ENCODE peak calls at places on chromosomes 5 and 9, in eight cellular contexts. J, I, C, A, E, T, P and X are unnamed samples.

GRCh38 chr5:146441896-146442295 is 5.2 kb upstream of the TCERG1 start:
- DNase-seq in P (no peak), A (no peak), T (no peak), C (peak), J (no peak), E (no peak), I (no peak), X (no peak)

GRCh38 chr9:136255166-136255538 is 9.5 kb upstream of the QSOX2 start:
- DNase-seq in J (peak), I (no peak), E (no peak), C (peak), A (no peak), T (peak), P (no peak), X (no peak)

GRCh38 chr5:74016373-74016772 is 390.4 kb downstream of the ARHGEF28 start:
- DNase-seq in I (no peak), E (no peak), T (peak), C (no peak), J (peak), A (no peak), P (no peak), X (peak)

GRCh38 chr5:36442796-36443195 is 141.1 kb upstream of the RANBP3L start:
- DNase-seq in I (no peak), T (no peak), E (no peak), A (no peak), C (peak), J (peak), P (no peak), X (no peak)

GRCh38 chr9:3181049-3181953 is 337.4 kb upstream of the PUM3 start:
- DNase-seq in A (no peak), J (peak), C (no peak), T (peak), I (peak), P (peak), E (peak), X (peak)

GRCh38 chr5:29023541-29023940 is 1985.2 kb upstream of the CDH9 start:
- DNase-seq in P (no peak), A (no peak), J (no peak), I (no peak), T (no peak), E (no peak), C (no peak), X (no peak)

GRCh38 chr9:131963087-131963715 is 116.5 kb downstream of the MED27 start:
- DNase-seq in P (peak), E (no peak), C (no peak), J (no peak), A (no peak), I (no peak), T (no peak), X (no peak)

GRCh38 chr9:132798817-132799790 is 79.0 kb downstream of the AK8 start:
- DNase-seq in J (peak), E (no peak), P (peak), I (no peak), A (no peak), C (no peak), T (peak), X (peak)

GRCh38 chr5:146447734-146448380 is 724 bp downstream of the TCERG1 start:
- DNase-seq in P (no peak), C (peak), E (no peak), I (no peak), J (peak), A (no peak), T (peak), X (peak)

GRCh38 chr9:15543033-15543791 is 9.6 kb upstream of the CCDC171 start:
- DNase-seq in J (no peak), A (no peak), I (no peak), P (no peak), C (peak), T (no peak), E (no peak), X (no peak)

GRCh38 chr9:77751341-77752091 is 103.4 kb upstream of the GNA14 start:
- DNase-seq in P (peak), I (peak), A (no peak), J (peak), T (peak), E (no peak), C (peak), X (no peak)

GRCh38 chr5:32880781-32881180 is 169.7 kb downstream of the NPR3 start:
- DNase-seq in P (no peak), E (no peak), T (no peak), C (peak), A (no peak), J (no peak), I (no peak), X (no peak)

GRCh38 chr9:31519011-31519410 is 865.4 kb upstream of the ACO1 start:
- DNase-seq in J (no peak), P (no peak), C (no peak), I (no peak), A (peak), T (peak), E (no peak), X (peak)

GRCh38 chr5:40791715-40792139 is 6.4 kb downstream of the PRKAA1 start:
- DNase-seq in C (peak), J (peak), E (no peak), A (no peak), P (no peak), I (no peak), T (peak), X (no peak)

DNA sequence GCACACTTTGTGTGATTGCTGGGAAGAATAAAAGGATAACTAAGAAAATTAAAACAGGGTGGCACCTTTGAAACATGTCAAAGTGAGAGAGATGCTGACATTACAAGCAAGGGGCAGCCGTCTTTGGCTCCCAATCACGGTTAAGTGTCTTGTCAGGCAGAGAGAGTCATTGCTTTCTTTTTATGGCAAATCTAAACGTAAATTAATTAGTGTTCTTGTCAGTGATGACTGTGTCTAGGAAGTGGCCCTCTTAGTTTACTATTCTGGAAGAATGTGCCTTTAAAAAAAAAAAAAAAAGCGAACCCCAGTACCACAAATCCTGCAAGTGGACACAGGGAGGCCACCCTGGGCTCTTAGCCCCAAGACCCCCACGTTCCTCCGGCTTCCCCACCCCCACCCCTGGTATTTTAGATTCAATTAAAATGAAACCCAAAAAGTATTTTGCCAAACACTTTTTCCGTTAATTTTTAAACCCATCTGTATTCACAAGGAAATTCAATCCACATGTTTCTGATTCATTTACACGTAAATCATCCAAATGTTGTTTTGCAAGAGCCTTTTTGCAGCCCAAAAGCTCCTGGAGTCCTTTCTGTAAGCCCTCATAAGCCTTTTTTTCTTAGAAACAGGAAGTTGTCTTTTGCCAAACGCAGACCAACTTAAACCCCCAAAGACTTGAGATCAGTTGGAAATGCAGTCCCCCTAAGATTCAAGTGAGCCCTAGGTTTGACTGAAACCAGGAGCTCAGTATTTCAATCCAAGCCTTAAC is 399.3 kb downstream of the EBF1 start:
- DNase-seq in I (no peak), E (no peak), T (no peak), C (no peak), P (no peak), A (no peak), J (no peak), X (no peak)
- TF ChIP-seq USF2 in I (no peak), E (no peak), T (no peak), C (no peak), P (no peak), A (no peak), J (no peak), X (no peak)

GRCh38 chr5:171201285-171201684 is 107.8 kb upstream of the TLX3 start:
- DNase-seq in J (no peak), T (no peak), A (no peak), I (no peak), E (no peak), P (peak), C (peak), X (no peak)
- TF ChIP-seq USF2 in J (no peak), T (no peak), A (no peak), I (no peak), E (no peak), P (no peak), C (no peak), X (no peak)

GRCh38 chr5:176188506-176189193 is 49.6 kb upstream of the SIMC1 start:
- DNase-seq in C (no peak), I (no peak), A (no peak), P (no peak), J (no peak), E (no peak), T (no peak), X (no peak)
- TF ChIP-seq USF2 in C (no peak), I (no peak), A (no peak), P (no peak), J (no peak), E (no peak), T (no peak), X (no peak)

DNA sequence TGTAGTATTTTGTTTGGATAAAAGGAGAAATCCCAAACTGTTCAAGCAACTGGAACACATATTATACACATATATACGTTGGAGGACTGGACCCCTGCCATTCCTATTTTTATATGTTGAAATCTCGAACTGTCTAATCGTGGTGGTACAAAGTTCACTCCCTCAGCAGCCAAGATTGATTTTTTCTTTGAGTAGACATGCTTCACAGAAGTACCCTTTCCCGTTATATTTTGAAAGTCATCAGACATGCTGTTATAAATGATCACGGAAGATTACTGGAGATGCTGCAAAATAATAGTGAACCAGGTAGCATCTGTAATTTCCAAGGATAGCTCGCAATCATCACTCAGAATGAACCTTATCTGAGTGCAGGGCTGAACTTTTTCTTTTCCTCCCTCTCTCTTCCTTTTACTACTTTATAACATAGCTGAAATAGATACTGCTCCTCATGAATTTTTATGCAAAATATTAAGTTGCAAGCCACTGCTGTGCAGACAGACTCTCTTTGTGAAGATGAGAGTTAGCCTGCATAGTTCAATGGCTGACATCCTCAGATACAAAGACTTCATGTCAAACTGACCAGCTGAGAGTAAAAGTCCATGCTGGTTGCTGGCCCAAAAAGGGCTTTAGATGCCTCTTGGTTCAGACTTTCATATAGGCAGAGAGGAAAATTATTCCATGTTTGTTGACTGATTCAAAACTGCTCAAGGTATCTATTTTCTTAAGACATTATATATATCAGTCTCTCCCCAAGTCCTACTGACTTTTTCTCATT is 451.9 kb downstream of the TMEM38B start:
- DNase-seq in I (no peak), T (no peak), P (no peak), E (no peak), C (no peak), J (no peak), A (no peak), X (no peak)
- TF ChIP-seq USF2 in I (no peak), T (no peak), P (no peak), E (no peak), C (no peak), J (no peak), A (no peak), X (no peak)

DNA sequence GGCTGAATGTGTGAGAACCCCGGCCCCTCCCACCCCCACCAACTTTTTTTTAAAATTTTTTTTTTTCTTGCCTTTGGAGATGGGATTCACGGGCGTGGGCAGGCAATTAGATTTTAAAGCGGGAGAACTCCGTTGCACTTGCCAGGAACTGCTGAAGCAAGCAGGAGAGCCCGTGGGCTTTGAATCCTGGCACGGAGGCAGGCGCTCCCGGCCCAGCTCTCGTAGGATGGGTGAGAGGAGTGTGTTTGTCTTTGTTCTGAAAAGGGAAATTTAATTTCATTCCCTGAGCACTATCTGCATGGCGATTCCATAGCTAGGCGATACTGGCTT is 54.3 kb upstream of the BOD1 start:
- DNase-seq in P (peak), J (no peak), C (no peak), E (no peak), I (no peak), A (no peak), T (no peak), X (no peak)
- TF ChIP-seq USF2 in P (no peak), J (no peak), C (no peak), E (no peak), I (no peak), A (no peak), T (no peak), X (no peak)

GRCh38 chr5:77431286-77431685 is 60.8 kb downstream of the WDR41 start:
- DNase-seq in E (no peak), T (no peak), A (no peak), P (no peak), I (no peak), J (no peak), C (peak), X (no peak)
- TF ChIP-seq USF2 in E (no peak), T (no peak), A (no peak), P (no peak), I (no peak), J (no peak), C (no peak), X (no peak)

GRCh38 chr5:163861670-163862069 is 356.3 kb downstream of the MAT2B start:
- DNase-seq in P (no peak), T (no peak), E (no peak), J (no peak), I (no peak), C (no peak), A (no peak), X (no peak)
- TF ChIP-seq USF2 in P (no peak), T (no peak), E (no peak), J (no peak), I (no peak), C (no peak), A (no peak), X (no peak)

GRCh38 chr5:176360894-176361436 is 599 bp downstream of the KIAA1191 start:
- DNase-seq in I (peak), J (no peak), E (no peak), C (peak), P (no peak), T (no peak), A (no peak), X (no peak)

GRCh38 chr5:176361437-176362097 is at the start of gene KIAA1191:
- DNase-seq in A (peak), C (peak), J (peak), T (peak), P (peak), I (peak), E (no peak), X (peak)

GRCh38 chr5:176356179-176356566 is 5.4 kb downstream of the KIAA1191 start:
- DNase-seq in T (no peak), C (no peak), P (no peak), J (no peak), E (no peak), A (no peak), I (no peak), X (no peak)

GRCh38 chr5:176362098-176362442 is 506 bp upstream of the KIAA1191 start:
- DNase-seq in J (peak), A (no peak), P (no peak), I (no peak), T (no peak), E (no peak), C (no peak), X (no peak)

GRCh38 chr5:176359658-176360057 is 1.9 kb downstream of the KIAA1191 start:
- DNase-seq in E (no peak), I (no peak), A (no peak), T (no peak), C (peak), J (no peak), P (no peak), X (no peak)
- TF ChIP-seq USF2 in E (no peak), I (no peak), A (no peak), T (no peak), C (no peak), J (no peak), P (no peak), X (no peak)